ENCODE peak calls at places on chromosomes 13 and 19, in seven cellular contexts. H is NCI-H82, I is lung microvascular endothelial cell, Q is left cardiac atrium, S is body of pancreas, D is amygdala, C is neuronal stem cell. E is an unnamed sample.

GRCh38 chr19:1991516-1991915 is 24.0 kb downstream of the BTBD2 start:
- DNase-seq in H (no peak), C (no peak), D (no peak), I (no peak), Q (no peak), S (no peak), E (no peak)

GRCh38 chr13:60411983-60412382 is 15.0 kb downstream of the TDRD3 start:
- DNase-seq in I (no peak), D (no peak), S (no peak), C (no peak), Q (no peak), H (no peak), E (no peak)

GRCh38 chr13:82636119-82636518 is 1246.2 kb downstream of the SLITRK1 start:
- DNase-seq in Q (no peak), C (no peak), I (no peak), H (peak), D (no peak), S (no peak), E (no peak)

GRCh38 chr19:12792048-12792852 is 964 bp downstream of the JUNB start:
- DNase-seq in C (no peak), S (peak), D (no peak), H (peak), Q (peak), I (peak), E (peak)

GRCh38 chr13:47463726-47464125 is 537.3 kb downstream of the SUCLA2 start:
- DNase-seq in D (no peak), C (no peak), I (no peak), S (no peak), Q (no peak), H (peak), E (no peak)

GRCh38 chr13:97179501-97179900 is 42.6 kb upstream of the MBNL2 start:
- DNase-seq in S (no peak), C (no peak), H (no peak), I (no peak), D (no peak), Q (no peak), E (no peak)

GRCh38 chr19:18737337-18737953 is 53.7 kb downstream of the COMP start:
- DNase-seq in Q (no peak), C (no peak), D (no peak), I (no peak), S (no peak), H (peak), E (no peak)

GRCh38 chr13:72463561-72463960 is 263.9 kb downstream of the MZT1 start:
- DNase-seq in Q (no peak), D (no peak), I (no peak), S (peak), C (no peak), H (peak), E (peak)

GRCh38 chr19:55486043-55486970 is 1.3 kb downstream of the NAT14 start:
- DNase-seq in Q (peak), S (no peak), D (no peak), H (no peak), I (no peak), C (no peak), E (no peak)

GRCh38 chr19:904545-904944 is 8.5 kb downstream of the R3HDM4 start:
- DNase-seq in I (no peak), S (no peak), Q (no peak), D (no peak), H (no peak), C (no peak), E (no peak)

GRCh38 chr19:17873661-17874422 is 2.1 kb downstream of the SLC5A5 start:
- DNase-seq in D (no peak), C (peak), S (peak), H (peak), I (no peak), Q (peak), E (peak)

GRCh38 chr19:35779033-35779432 is 3.7 kb downstream of the ARHGAP33 start:
- DNase-seq in D (no peak), Q (no peak), C (no peak), S (no peak), H (no peak), I (no peak), E (no peak)

GRCh38 chr19:42176990-42177685 is 40.3 kb downstream of the DEDD2 start:
- DNase-seq in Q (peak), C (peak), I (peak), H (peak), S (peak), D (peak), E (peak)

GRCh38 chr19:35404879-35405622 is 34.2 kb downstream of the GPR42 start:
- DNase-seq in S (peak), H (no peak), I (peak), C (peak), D (no peak), Q (peak), E (no peak)

GRCh38 chr19:13163609-13164364 is 13.6 kb downstream of the IER2 start:
- DNase-seq in I (peak), D (peak), Q (peak), S (peak), C (peak), H (peak), E (peak)

GRCh38 chr19:35714601-35715354 is 3.0 kb upstream of the KMT2B start:
- DNase-seq in C (no peak), S (no peak), D (no peak), Q (no peak), I (no peak), H (no peak), E (no peak)

GRCh38 chr19:639251-640155 is at the start of gene FGF22:
- DNase-seq in H (peak), I (peak), C (peak), S (peak), D (peak), Q (peak), E (peak)

GRCh38 chr19:2221250-2221831 is 14.8 kb downstream of the PLEKHJ1 start:
- DNase-seq in S (no peak), Q (no peak), I (peak), C (no peak), D (no peak), H (no peak), E (no peak)

GRCh38 chr13:50353651-50354415 is 338.6 kb downstream of the KCNRG start:
- DNase-seq in D (no peak), C (no peak), S (no peak), H (no peak), Q (no peak), I (no peak), E (no peak)

GRCh38 chr13:29859971-29860370 is 9.6 kb upstream of the UBL3 start:
- DNase-seq in I (no peak), Q (no peak), D (no peak), C (no peak), S (no peak), H (no peak), E (no peak)

GRCh38 chr13:29049524-29049923 is 229.4 kb downstream of the MTUS2 start:
- DNase-seq in S (no peak), D (no peak), H (no peak), C (no peak), Q (no peak), I (no peak), E (no peak)

GRCh38 chr19:2549701-2550191 is 73.8 kb downstream of the GADD45B start:
- DNase-seq in C (no peak), S (peak), D (peak), I (peak), Q (peak), H (no peak), E (peak)

GRCh38 chr19:12838182-12838890 is at the start of gene MAST1:
- DNase-seq in S (peak), H (peak), D (no peak), C (no peak), Q (peak), I (peak), E (peak)

GRCh38 chr19:42250666-42251531 is 4.0 kb downstream of the ERF start:
- DNase-seq in I (peak), D (no peak), H (no peak), C (no peak), Q (peak), S (peak), E (no peak)

GRCh38 chr13:114230117-114230516 is 4.6 kb upstream of the CDC16 start:
- DNase-seq in D (no peak), S (no peak), C (no peak), I (no peak), H (no peak), Q (no peak), E (no peak)

GRCh38 chr19:1684573-1684912 is 32.1 kb upstream of the TCF3 start:
- DNase-seq in S (no peak), Q (no peak), D (no peak), H (no peak), I (no peak), C (no peak), E (no peak)

GRCh38 chr19:48631254-48631653 is 5.9 kb downstream of the DBP start:
- DNase-seq in I (no peak), C (no peak), D (no peak), H (no peak), Q (no peak), S (no peak), E (no peak)

GRCh38 chr19:16078759-16079707 is 2.7 kb downstream of the TPM4 start:
- DNase-seq in Q (peak), D (no peak), I (peak), H (peak), S (peak), C (no peak), E (peak)

GRCh38 chr19:17327654-17328516 is 6.8 kb downstream of the ANO8 start:
- DNase-seq in C (peak), S (peak), H (peak), Q (peak), D (no peak), I (no peak), E (peak)

GRCh38 chr13:38386421-38386820 is 36.8 kb downstream of the UFM1 start:
- DNase-seq in I (no peak), Q (no peak), C (no peak), D (no peak), S (no peak), H (no peak), E (no peak)

GRCh38 chr13:96948127-96948526 is 46.1 kb downstream of the OXGR1 start:
- DNase-seq in H (no peak), D (no peak), S (no peak), Q (no peak), C (no peak), I (no peak), E (no peak)

GRCh38 chr13:110263906-110264305 is 43.1 kb downstream of the COL4A1 start:
- DNase-seq in D (no peak), Q (no peak), C (no peak), I (no peak), S (no peak), H (no peak), E (no peak)

GRCh38 chr13:43924549-43925245 is 45.0 kb downstream of the LACC1 start:
- DNase-seq in I (no peak), C (no peak), H (no peak), S (no peak), Q (no peak), D (no peak), E (no peak)

GRCh38 chr13:58919551-58919950 is 1244.2 kb downstream of the DIAPH3 start:
- DNase-seq in H (peak), I (no peak), Q (no peak), C (no peak), S (no peak), D (no peak), E (no peak)

GRCh38 chr13:67134322-67135129 is 95.6 kb downstream of the PCDH9 start:
- DNase-seq in C (no peak), H (no peak), D (no peak), I (peak), S (no peak), Q (no peak), E (no peak)

GRCh38 chr13:45654633-45655349 is 39.3 kb upstream of the ERICH6B start:
- DNase-seq in Q (no peak), H (no peak), I (no peak), C (no peak), D (no peak), S (no peak), E (no peak)